ENCODE peak calls at places on chromosomes 11 and 22, in nine cellular contexts. T is frontal cortex; C is activated CD4-positive, alpha-beta T cell treated with anti-CD3 and anti-CD28 coated beads, Interleukin-2, amount 50 U/mL, for 24 hours; F is A549; Q is iPS-NIHi11; S is heart right ventricle; W is nucleus accumbens; K is cardiac muscle cell; R is retina. A is an unnamed sample.
A peak's percentile ranks its signal among the peaks of the same experiment; 100 is the strongest.

GRCh38 chr11:118522571-118523072 is 4.7 kb upstream of the TTC36 start:
- DNase-seq in F (no peak), K (peak; percentile 62), C (no peak), T (no peak), Q (peak; percentile 67), R (peak; percentile 8), S (no peak), W (no peak), A (no peak)

GRCh38 chr11:114586797-114587196 is 8.8 kb downstream of the NXPE4 start:
- DNase-seq in C (no peak), W (no peak), T (no peak), F (no peak), R (no peak), K (peak; percentile 21), Q (no peak), S (no peak), A (no peak)

GRCh38 chr22:24140357-24140756 is 40.9 kb upstream of the SUSD2 start:
- DNase-seq in Q (no peak), S (peak; percentile 50), T (no peak), W (no peak), F (no peak), R (no peak), K (no peak), C (no peak), A (no peak)

GRCh38 chr11:9838229-9838628 is 174.4 kb downstream of the SWAP70 start:
- DNase-seq in Q (no peak), T (no peak), R (no peak), K (no peak), F (no peak), C (no peak), W (no peak), S (no peak), A (no peak)

GRCh38 chr11:846496-847098 is 3.9 kb downstream of the TSPAN4 start:
- DNase-seq in S (no peak), K (no peak), C (no peak), Q (no peak), F (no peak), T (no peak), R (no peak), W (no peak), A (no peak)

GRCh38 chr11:65454311-65454695 is 31.7 kb downstream of the NEAT1 start:
- DNase-seq in Q (no peak), T (peak; percentile 46), F (no peak), C (no peak), W (no peak), S (no peak), K (peak; percentile 40), R (no peak), A (peak; percentile 30)

GRCh38 chr11:73157141-73158010 is 15.3 kb upstream of the FCHSD2 start:
- DNase-seq in T (no peak), C (no peak), K (peak; percentile 81), R (no peak), W (no peak), S (peak; percentile 57), Q (no peak), F (no peak), A (peak; percentile 32)

GRCh38 chr22:32333769-32334639 is 23.7 kb upstream of the RFPL3 start:
- DNase-seq in R (no peak), S (no peak), T (no peak), Q (no peak), C (no peak), W (no peak), K (no peak), F (no peak), A (no peak)

GRCh38 chr22:46902436-46902835 is 140.0 kb downstream of the TBC1D22A start:
- DNase-seq in F (no peak), R (no peak), T (no peak), W (no peak), K (no peak), Q (no peak), C (no peak), S (no peak), A (no peak)

GRCh38 chr22:49166746-49167145 is 660.9 kb downstream of the BRD1 start:
- DNase-seq in K (no peak), W (no peak), S (no peak), T (no peak), C (no peak), Q (no peak), F (no peak), R (no peak), A (no peak)

GRCh38 chr11:62830904-62831519 is 839 bp downstream of the STX5 start:
- DNase-seq in K (no peak), F (no peak), C (no peak), Q (peak; percentile 65), S (no peak), T (no peak), W (no peak), R (no peak), A (no peak)

GRCh38 chr11:131760191-131760951 is 390.0 kb downstream of the NTM start:
- DNase-seq in F (no peak), S (no peak), Q (peak; percentile 38), W (no peak), C (no peak), K (peak; percentile 91), R (peak; percentile 50), T (no peak), A (peak; percentile 87)

GRCh38 chr22:48177591-48177990 is 1415.1 kb downstream of the TBC1D22A start:
- DNase-seq in Q (no peak), K (no peak), F (no peak), S (no peak), C (no peak), R (no peak), W (no peak), T (no peak), A (no peak)

GRCh38 chr11:28763876-28764275 is 655.7 kb downstream of the METTL15 start:
- DNase-seq in T (no peak), W (no peak), S (no peak), C (no peak), R (no peak), F (no peak), K (no peak), Q (no peak), A (no peak)

GRCh38 chr11:78202733-78203167 is 14.0 kb downstream of the USP35 start:
- DNase-seq in F (no peak), K (no peak), R (no peak), S (no peak), C (peak; percentile 32), T (no peak), W (no peak), Q (no peak), A (no peak)

GRCh38 chr22:46025225-46025972 is 48.4 kb upstream of the WNT7B start:
- DNase-seq in Q (no peak), W (no peak), F (no peak), T (no peak), K (no peak), R (no peak), C (no peak), S (no peak), A (no peak)

GRCh38 chr11:130522284-130522961 is 74.0 kb downstream of the ADAMTS15 start:
- DNase-seq in T (no peak), Q (peak; percentile 89), C (no peak), K (peak; percentile 97), R (peak; percentile 56), F (peak; percentile 79), W (no peak), S (peak; percentile 91), A (peak; percentile 77)

GRCh38 chr11:58781345-58781744 is 49.6 kb upstream of the GLYAT start:
- DNase-seq in Q (no peak), S (no peak), K (no peak), C (no peak), T (no peak), W (no peak), F (no peak), R (no peak), A (no peak)

GRCh38 chr11:76665172-76665571 is 5.4 kb downstream of the LRRC32 start:
- DNase-seq in S (no peak), Q (no peak), C (no peak), T (no peak), W (no peak), K (no peak), F (no peak), R (no peak), A (no peak)

GRCh38 chr11:64787526-64788320 is 9.4 kb upstream of the SF1 start:
- DNase-seq in K (peak; percentile 65), R (peak; percentile 49), F (peak; percentile 89), T (peak; percentile 57), S (peak; percentile 62), W (no peak), C (no peak), Q (peak; percentile 88), A (no peak)

GRCh38 chr22:38218661-38219331 is 17.0 kb downstream of the MAFF start:
- DNase-seq in W (no peak), K (peak; percentile 95), C (peak; percentile 16), Q (peak; percentile 77), F (peak; percentile 59), R (peak; percentile 69), S (peak; percentile 70), T (no peak), A (peak; percentile 78)

GRCh38 chr22:48197189-48197690 is 1434.8 kb downstream of the TBC1D22A start:
- DNase-seq in R (no peak), W (no peak), K (no peak), S (no peak), F (no peak), Q (no peak), T (no peak), C (no peak), A (no peak)

GRCh38 chr22:19852177-19852781 is 2.4 kb downstream of the GNB1L start:
- DNase-seq in K (no peak), C (no peak), Q (no peak), S (no peak), T (no peak), R (no peak), F (no peak), W (no peak), A (no peak)

GRCh38 chr11:14132312-14132711 is 169.8 kb downstream of the SPON1 start:
- DNase-seq in C (no peak), Q (no peak), K (no peak), R (no peak), T (no peak), F (no peak), W (no peak), S (no peak), A (no peak)

GRCh38 chr11:110147965-110148709 is 54.9 kb downstream of the ZC3H12C start:
- DNase-seq in R (no peak), C (no peak), F (peak; percentile 29), T (no peak), W (no peak), K (peak; percentile 93), S (no peak), Q (no peak), A (peak; percentile 35)